ENCODE peak calls at places on chromosomes 1 and 21, in five cellular contexts. One of them, this sample, is unnamed.
A peak's percentile ranks its signal among the peaks of the same experiment; 100 is the strongest.

GRCh38 chr1:16181887-16182719 is 26.2 kb upstream of the EPHA2 start:
- DNase-seq in CD4-positive, alpha-beta T cell: no peak
- DNase-seq in NCI-H526 treated with DMSO at 0.1 percent for 48 hours: no peak
- DNase-seq in NAMALWA: no peak
- DNase-seq in pancreas: no peak
- DNase-seq in this sample: no peak

GRCh38 chr1:41418868-41419583 is 57.8 kb downstream of the FOXO6 start:
- DNase-seq in CD4-positive, alpha-beta T cell: no peak
- DNase-seq in NCI-H526 treated with DMSO at 0.1 percent for 48 hours: peak; percentile 23
- DNase-seq in NAMALWA: no peak
- DNase-seq in pancreas: peak; percentile 75
- DNase-seq in this sample: no peak

GRCh38 chr1:31517301-31517700 is 59.0 kb upstream of the TINAGL1 start:
- DNase-seq in CD4-positive, alpha-beta T cell: no peak
- DNase-seq in NCI-H526 treated with DMSO at 0.1 percent for 48 hours: no peak
- DNase-seq in NAMALWA: no peak
- DNase-seq in pancreas: no peak
- DNase-seq in this sample: no peak

GRCh38 chr1:225737179-225737578 is 40.4 kb upstream of the SRP9 start:
- DNase-seq in CD4-positive, alpha-beta T cell: no peak
- DNase-seq in NCI-H526 treated with DMSO at 0.1 percent for 48 hours: no peak
- DNase-seq in NAMALWA: no peak
- DNase-seq in pancreas: no peak
- DNase-seq in this sample: no peak

GRCh38 chr1:6148497-6149241 is 31.5 kb downstream of the CHD5 start:
- DNase-seq in CD4-positive, alpha-beta T cell: peak; percentile 52
- DNase-seq in NCI-H526 treated with DMSO at 0.1 percent for 48 hours: peak; percentile 81
- DNase-seq in NAMALWA: no peak
- DNase-seq in pancreas: peak; percentile 86
- DNase-seq in this sample: peak; percentile 66

GRCh38 chr1:150578278-150579109 is 916 bp downstream of the MCL1 start:
- DNase-seq in CD4-positive, alpha-beta T cell: no peak
- DNase-seq in NCI-H526 treated with DMSO at 0.1 percent for 48 hours: peak; percentile 72
- DNase-seq in NAMALWA: peak; percentile 64
- DNase-seq in pancreas: peak; percentile 76
- DNase-seq in this sample: peak; percentile 45

GRCh38 chr1:23799570-23800395 is 771 bp downstream of the GALE start:
- DNase-seq in CD4-positive, alpha-beta T cell: no peak
- DNase-seq in NCI-H526 treated with DMSO at 0.1 percent for 48 hours: no peak
- DNase-seq in NAMALWA: no peak
- DNase-seq in pancreas: peak; percentile 81
- DNase-seq in this sample: peak; percentile 24

GRCh38 chr1:2451744-2452582 is 24.1 kb upstream of the PLCH2 start:
- DNase-seq in CD4-positive, alpha-beta T cell: no peak
- DNase-seq in NCI-H526 treated with DMSO at 0.1 percent for 48 hours: no peak
- DNase-seq in NAMALWA: no peak
- DNase-seq in pancreas: no peak
- DNase-seq in this sample: no peak

GRCh38 chr21:29342394-29342957 is 43.8 kb downstream of the BACH1 start:
- DNase-seq in CD4-positive, alpha-beta T cell: no peak
- DNase-seq in NCI-H526 treated with DMSO at 0.1 percent for 48 hours: no peak
- DNase-seq in NAMALWA: no peak
- DNase-seq in pancreas: peak; percentile 65
- DNase-seq in this sample: no peak

GRCh38 chr1:202888204-202888506 is 794 bp downstream of the RABIF start:
- DNase-seq in CD4-positive, alpha-beta T cell: no peak
- DNase-seq in NCI-H526 treated with DMSO at 0.1 percent for 48 hours: no peak
- DNase-seq in NAMALWA: no peak
- DNase-seq in pancreas: no peak
- DNase-seq in this sample: no peak

GRCh38 chr1:202076050-202076511 is 46.6 kb upstream of the GPR37L1 start:
- DNase-seq in CD4-positive, alpha-beta T cell: no peak
- DNase-seq in NCI-H526 treated with DMSO at 0.1 percent for 48 hours: peak; percentile 49
- DNase-seq in NAMALWA: no peak
- DNase-seq in pancreas: no peak
- DNase-seq in this sample: no peak

GRCh38 chr1:32886012-32886827 is at the start of gene HPCA:
- DNase-seq in CD4-positive, alpha-beta T cell: no peak
- DNase-seq in NCI-H526 treated with DMSO at 0.1 percent for 48 hours: no peak
- DNase-seq in NAMALWA: peak; percentile 41
- DNase-seq in pancreas: peak; percentile 92
- DNase-seq in this sample: peak; percentile 21

GRCh38 chr1:165187020-165187628 is 169.4 kb downstream of the LMX1A start:
- DNase-seq in CD4-positive, alpha-beta T cell: no peak
- DNase-seq in NCI-H526 treated with DMSO at 0.1 percent for 48 hours: no peak
- DNase-seq in NAMALWA: no peak
- DNase-seq in pancreas: no peak
- DNase-seq in this sample: no peak

GRCh38 chr1:232352366-232352765 is 277.6 kb downstream of the SIPA1L2 start:
- DNase-seq in CD4-positive, alpha-beta T cell: no peak
- DNase-seq in NCI-H526 treated with DMSO at 0.1 percent for 48 hours: no peak
- DNase-seq in NAMALWA: no peak
- DNase-seq in pancreas: no peak
- DNase-seq in this sample: no peak

GRCh38 chr1:153526132-153526543 is 9.7 kb downstream of the S100A6 start:
- DNase-seq in CD4-positive, alpha-beta T cell: no peak
- DNase-seq in NCI-H526 treated with DMSO at 0.1 percent for 48 hours: no peak
- DNase-seq in NAMALWA: no peak
- DNase-seq in pancreas: no peak
- DNase-seq in this sample: no peak

GRCh38 chr1:18302788-18303413 is 177.8 kb upstream of the KLHDC7A start:
- DNase-seq in CD4-positive, alpha-beta T cell: no peak
- DNase-seq in NCI-H526 treated with DMSO at 0.1 percent for 48 hours: no peak
- DNase-seq in NAMALWA: peak; percentile 43
- DNase-seq in pancreas: no peak
- DNase-seq in this sample: no peak

GRCh38 chr1:78520843-78521242 is 30.1 kb downstream of the PTGFR start:
- DNase-seq in CD4-positive, alpha-beta T cell: no peak
- DNase-seq in NCI-H526 treated with DMSO at 0.1 percent for 48 hours: no peak
- DNase-seq in NAMALWA: no peak
- DNase-seq in pancreas: no peak
- DNase-seq in this sample: no peak

GRCh38 chr21:46154155-46154954 is 1.0 kb downstream of the FTCD start:
- DNase-seq in CD4-positive, alpha-beta T cell: no peak
- DNase-seq in NCI-H526 treated with DMSO at 0.1 percent for 48 hours: no peak
- DNase-seq in NAMALWA: no peak
- DNase-seq in pancreas: peak; percentile 55
- DNase-seq in this sample: no peak

GRCh38 chr21:29002442-29003144 is 9.9 kb upstream of the LTN1 start:
- DNase-seq in CD4-positive, alpha-beta T cell: peak; percentile 92
- DNase-seq in NCI-H526 treated with DMSO at 0.1 percent for 48 hours: peak; percentile 73
- DNase-seq in NAMALWA: peak; percentile 98
- DNase-seq in pancreas: peak; percentile 94
- DNase-seq in this sample: peak; percentile 93

This sample was measured in CD8-positive, alpha-beta memory T cell.